ENCODE peak calls at places on chromosomes 16 and 17, in nine cellular contexts. B, E, V, Z, P, G, O, Y and T are unnamed samples.

GRCh38 chr16:75589301-75589700 is 23.1 kb downstream of the GABARAPL2 start:
- DNase-seq in Y (no peak), P (no peak), V (no peak), B (no peak), O (no peak), Z (peak; percentile 91), G (no peak), E (no peak), T (no peak)

GRCh38 chr16:324451-325334 is 27.8 kb downstream of the AXIN1 start:
- DNase-seq in O (peak; percentile 53), G (peak; percentile 27), E (no peak), B (no peak), V (no peak), Y (no peak), P (no peak), Z (peak; percentile 25), T (no peak)

GRCh38 chr16:88070341-88070740 is 119.1 kb downstream of the BANP start:
- DNase-seq in B (no peak), V (no peak), E (no peak), Y (no peak), G (no peak), Z (no peak), P (no peak), O (no peak), T (no peak)

GRCh38 chr17:10156579-10157488 is 41.6 kb downstream of the GAS7 start:
- DNase-seq in E (no peak), V (no peak), P (no peak), O (peak; percentile 40), Z (no peak), G (no peak), B (no peak), Y (no peak), T (no peak)

GRCh38 chr17:81889602-81890001 is 1.8 kb downstream of the ALYREF start:
- DNase-seq in Y (no peak), G (no peak), P (no peak), E (no peak), V (no peak), Z (no peak), B (no peak), O (no peak), T (no peak)

GRCh38 chr17:17952691-17953090 is 19.5 kb downstream of the TOM1L2 start:
- DNase-seq in P (no peak), B (no peak), V (no peak), G (no peak), O (no peak), E (no peak), Z (no peak), Y (no peak), T (no peak)

GRCh38 chr16:27195941-27196595 is 7.3 kb upstream of the KDM8 start:
- DNase-seq in O (no peak), Z (no peak), G (peak; percentile 14), Y (peak; percentile 16), B (no peak), P (no peak), V (no peak), E (no peak), T (no peak)

GRCh38 chr17:49249292-49249794 is 18.8 kb upstream of the PHOSPHO1 start:
- DNase-seq in O (peak; percentile 56), B (no peak), G (no peak), Z (peak; percentile 21), P (no peak), E (no peak), V (peak; percentile 79), Y (peak; percentile 62), T (no peak)

GRCh38 chr17:78130439-78131101 is at the start of gene TMC8:
- DNase-seq in O (peak; percentile 80), B (no peak), P (no peak), Y (no peak), E (no peak), G (peak; percentile 53), Z (no peak), V (no peak), T (no peak)

GRCh38 chr17:17156107-17156506 is 50.0 kb downstream of the PLD6 start:
- DNase-seq in G (no peak), O (no peak), Z (no peak), V (peak; percentile 80), P (no peak), E (no peak), B (no peak), Y (no peak), T (peak; percentile 46)

GRCh38 chr16:70688266-70688742 is 2.5 kb upstream of the MTSS2 start:
- DNase-seq in O (no peak), V (peak; percentile 90), P (peak; percentile 62), E (no peak), B (peak; percentile 85), G (no peak), Y (no peak), Z (peak; percentile 63), T (no peak)

GRCh38 chr16:15507299-15507958 is 73.0 kb downstream of the BMERB1 start:
- DNase-seq in Z (no peak), P (no peak), Y (no peak), E (no peak), B (no peak), G (no peak), V (no peak), O (no peak), T (no peak)

GRCh38 chr16:84483882-84484565 is 20.4 kb downstream of the MEAK7 start:
- DNase-seq in B (peak; percentile 6), V (no peak), Y (no peak), E (no peak), G (no peak), P (no peak), O (no peak), Z (no peak), T (no peak)

GRCh38 chr17:9211133-9211765 is 189.9 kb downstream of the NTN1 start:
- DNase-seq in O (no peak), Z (no peak), E (no peak), G (no peak), Y (no peak), B (no peak), P (no peak), V (no peak), T (no peak)

GRCh38 chr17:19747829-19748806 is at the start of gene ALDH3A1:
- DNase-seq in Y (peak; percentile 90), G (no peak), E (no peak), B (no peak), Z (no peak), O (no peak), P (peak; percentile 36), V (peak; percentile 87), T (no peak)

GRCh38 chr16:21628772-21629171 is 23.6 kb downstream of the IGSF6 start:
- DNase-seq in Z (no peak), Y (no peak), P (no peak), V (peak; percentile 19), E (no peak), G (no peak), O (no peak), B (no peak), T (no peak)